ENCODE peak calls at places on chromosomes 5 and 9, in eight cellular contexts. D is adrenal gland, Z is spleen, K is HepG2, C is stomach, S is body of pancreas, V is endothelial cell of umbilical vein, O is sigmoid colon. I is an unnamed sample. For H3K4me1, the result is how much of the 10 kb centered on the place peaks cover.

GRCh38 chr5:110542949-110543348 is 183.5 kb downstream of the TMEM232 start:
- DNase-seq in K (no peak), S (no peak), D (no peak), Z (no peak), V (no peak), C (no peak), O (no peak), I (no peak)

GRCh38 chr5:55564716-55565115 is 30.0 kb upstream of the PLPP1 start:
- DNase-seq in K (no peak), V (no peak), S (no peak), O (no peak), D (no peak), Z (no peak), C (no peak), I (no peak)

GRCh38 chr9:129245276-129245675 is 67.2 kb upstream of the IER5L start:
- DNase-seq in D (no peak), O (no peak), Z (peak), C (no peak), K (no peak), V (no peak), S (no peak), I (no peak)

GRCh38 chr5:98624145-98624880 is 149.2 kb upstream of the RGMB start:
- DNase-seq in D (no peak), O (no peak), Z (no peak), V (no peak), K (no peak), C (no peak), S (no peak), I (no peak)

GRCh38 chr9:100515578-100516494 is 42.9 kb downstream of the TMEFF1 start:
- DNase-seq in Z (no peak), S (no peak), V (no peak), K (no peak), C (no peak), D (no peak), O (no peak), I (no peak)

GRCh38 chr5:73693573-73694061 is 67.6 kb downstream of the ARHGEF28 start:
- DNase-seq in C (no peak), O (no peak), D (peak), V (peak), Z (no peak), K (peak), S (peak), I (no peak)

GRCh38 chr9:137103206-137103999 is 11.1 kb downstream of the DPP7 start:
- DNase-seq in V (no peak), C (no peak), Z (no peak), O (no peak), D (no peak), K (no peak), S (no peak), I (no peak)

GRCh38 chr9:89632136-89633135 is 27.6 kb downstream of the GADD45G start:
- DNase-seq in O (no peak), Z (peak), S (no peak), D (no peak), K (peak), C (no peak), V (no peak), I (peak)

GRCh38 chr5:79181419-79182022 is 54.4 kb upstream of the JMY start:
- DNase-seq in K (no peak), C (no peak), Z (no peak), D (no peak), O (no peak), S (no peak), V (no peak), I (no peak)

GRCh38 chr9:130490981-130491380 is 46.2 kb downstream of the ASS1 start:
- DNase-seq in D (no peak), Z (no peak), O (no peak), S (no peak), K (no peak), C (no peak), V (no peak), I (peak)

GRCh38 chr5:126525630-126526245 is 69.3 kb downstream of the ALDH7A1 start:
- DNase-seq in C (peak), O (peak), Z (no peak), K (peak), D (peak), V (peak), S (peak), I (peak)

GRCh38 chr5:113909782-113910181 is 396.3 kb downstream of the YTHDC2 start:
- DNase-seq in D (no peak), V (no peak), O (no peak), C (no peak), Z (no peak), K (no peak), S (no peak), I (no peak)

GRCh38 chr9:114301798-114302565 is 20.9 kb upstream of the ORM1 start:
- DNase-seq in D (peak), C (peak), Z (peak), K (no peak), V (no peak), O (peak), S (peak), I (no peak)

GRCh38 chr9:123486431-123486830 is 130.4 kb downstream of the CRB2 start:
- DNase-seq in V (no peak), O (peak), Z (peak), K (no peak), C (no peak), D (no peak), S (no peak), I (no peak)

GRCh38 chr9:108002296-108003056 is 512.9 kb upstream of the KLF4 start:
- DNase-seq in Z (no peak), V (no peak), C (no peak), S (no peak), D (peak), O (no peak), K (no peak), I (no peak)

GRCh38 chr9:125681657-125682056 is 25.4 kb downstream of the MAPKAP1 start:
- DNase-seq in Z (no peak), K (peak), O (no peak), C (no peak), D (no peak), S (no peak), V (no peak), I (no peak)

GRCh38 chr5:139638090-139638735 is 9.9 kb upstream of the CXXC5 start:
- DNase-seq in V (peak), C (peak), O (peak), D (peak), K (no peak), Z (peak), S (peak), I (peak)

GRCh38 chr9:88243736-88244135 is 105.5 kb upstream of the SPATA31C2 start:
- DNase-seq in C (no peak), O (no peak), V (no peak), Z (no peak), D (no peak), K (no peak), S (no peak), I (no peak)
- TF ChIP-seq CTCF in C (no peak), O (no peak), V (no peak), Z (no peak), D (no peak), K (no peak), S (no peak), I (no peak)

GRCh38 chr5:144566747-144567415 is 396.2 kb downstream of the KCTD16 start:
- DNase-seq in O (no peak), D (no peak), C (no peak), V (no peak), K (no peak), Z (no peak), S (no peak), I (no peak)
- H3K4me1 ChIP-seq in O (under half), D (under half), C (under half), V (under half), K (under half), Z (under half), S (under half), I (under half)

DNA sequence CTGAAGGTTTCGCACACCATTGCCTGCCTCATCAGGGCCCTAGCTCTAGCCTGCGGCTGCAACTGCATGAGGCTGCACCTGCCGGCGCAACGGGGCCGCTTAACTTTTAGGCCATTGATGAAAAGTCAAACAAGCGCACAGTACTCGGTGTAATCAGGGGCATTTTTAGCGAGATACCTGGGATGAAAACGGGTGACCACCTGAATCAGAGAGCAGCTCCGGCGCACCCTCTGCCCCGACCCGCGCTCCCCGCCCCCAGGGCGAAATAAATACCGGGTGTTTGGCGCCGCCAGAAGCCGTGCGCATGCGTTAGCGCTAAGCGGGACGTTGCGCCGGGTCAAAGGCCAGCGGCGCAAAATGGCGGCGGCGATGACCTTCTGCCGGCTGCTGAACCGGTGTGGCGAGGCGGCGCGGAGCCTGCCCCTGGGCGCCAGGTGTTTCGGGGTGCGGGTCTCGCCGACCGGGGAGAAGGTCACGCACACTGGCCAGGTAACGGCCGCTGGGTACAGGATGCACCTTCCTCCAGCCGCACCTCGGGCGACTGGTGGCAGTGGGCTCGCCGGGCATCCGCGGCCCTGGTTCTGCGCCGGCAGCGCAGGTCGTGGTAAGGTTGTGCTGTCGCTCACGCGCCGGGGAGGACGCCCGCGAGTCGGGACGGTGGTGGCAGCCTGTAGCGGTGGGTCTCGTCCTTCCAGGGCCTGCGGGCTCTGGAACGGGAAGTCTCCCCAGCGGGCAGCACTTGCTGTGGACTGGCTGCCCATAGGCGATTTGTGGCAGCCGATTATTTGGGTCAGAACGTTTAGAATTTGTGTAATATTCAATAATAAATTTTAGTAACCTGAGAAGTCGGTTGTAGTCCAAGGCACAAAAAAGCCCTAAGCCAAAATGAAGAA is at the start of gene NDUFS6:
- DNase-seq in D (peak), K (peak), Z (peak), O (peak), C (peak), V (peak), S (peak), I (peak)
- TF ChIP-seq POLR2A in D (peak), K (no peak), Z (no peak), O (peak), C (peak), V (peak), S (no peak), I (no peak)

DNA sequence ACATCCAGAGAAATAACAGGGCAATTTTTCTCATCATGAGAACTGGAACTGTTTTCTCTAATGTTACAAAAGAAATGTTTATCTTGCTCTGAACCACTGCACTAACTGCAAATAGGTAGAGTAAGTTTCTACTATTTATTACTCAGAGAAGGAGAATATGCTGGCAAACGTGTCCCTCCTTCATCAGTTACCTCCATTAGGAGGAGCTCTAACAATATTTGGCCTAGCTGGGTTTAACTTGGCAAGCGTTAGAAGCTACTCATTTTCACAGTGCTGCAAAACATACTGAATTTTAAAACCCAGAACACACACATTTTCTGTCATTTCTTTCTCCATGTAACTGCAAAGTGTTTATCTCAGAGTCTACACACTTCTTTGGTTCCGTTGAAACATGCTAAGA is 101.0 kb upstream of the GABRG2 start:
- DNase-seq in S (no peak), D (no peak), Z (no peak), K (peak), C (no peak), O (no peak), V (no peak), I (no peak)
- TF ChIP-seq CTCF in S (peak), D (peak), Z (no peak), K (peak), C (no peak), O (peak), V (no peak), I (peak)

DNA sequence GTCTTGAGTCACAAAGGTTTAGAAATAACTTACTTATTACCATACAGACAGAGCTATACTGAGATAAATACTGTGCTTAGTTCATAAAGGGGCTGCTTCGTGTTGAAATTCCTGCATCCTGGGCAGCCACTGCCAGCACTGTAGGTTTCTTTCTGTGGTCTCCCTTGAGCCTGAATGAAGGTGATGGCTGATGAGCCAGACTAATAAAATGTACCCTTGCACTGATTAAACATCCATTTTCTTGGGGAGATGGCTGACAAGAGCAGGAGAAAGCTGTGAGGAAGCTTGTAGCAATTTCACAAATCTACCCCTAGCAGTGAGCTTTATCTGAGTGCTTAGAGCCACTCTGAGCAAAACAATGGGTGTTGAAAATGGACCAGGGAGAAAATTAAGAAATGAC is 23.4 kb upstream of the ZSWIM6 start:
- DNase-seq in O (no peak), C (no peak), Z (no peak), K (no peak), V (no peak), S (no peak), D (no peak), I (no peak)
- H3K4me1 ChIP-seq in O (under half), C (under half), Z (under half), K (under half), V (under half), S (under half), D (under half), I (under half)

I was measured in right lobe of liver.